ENCODE peak calls at places on chromosomes 12 and 14, in six cellular contexts. X is activated CD8-positive, alpha-beta memory T cell treated with anti-CD3 and anti-CD28 coated beads, Interleukin-2, amount 50 U/mL, for 4 hours; U is globus pallidus; M is sigmoid colon; V is H7; R is H4. C is an unnamed sample.
A peak's percentile ranks its signal among the peaks of the same experiment; 100 is the strongest.

GRCh38 chr12:58424735-58425379 is 483.5 kb downstream of the ATP23 start:
- DNase-seq in M (no peak), V (no peak), X (no peak), U (no peak), R (no peak), C (peak; percentile 5)

GRCh38 chr14:56187736-56188135 is 69.5 kb downstream of the PELI2 start:
- DNase-seq in R (no peak), X (no peak), M (no peak), V (no peak), U (no peak), C (no peak)

GRCh38 chr14:28673056-28673455 is 93.5 kb upstream of the FOXG1 start:
- DNase-seq in R (no peak), M (no peak), V (no peak), X (no peak), U (no peak), C (no peak)

GRCh38 chr14:104138891-104139459 is 588 bp downstream of the KIF26A start:
- DNase-seq in R (no peak), X (no peak), M (peak; percentile 63), V (peak; percentile 78), U (no peak), C (no peak)

GRCh38 chr14:93952829-93953228 is 23.5 kb downstream of the ASB2 start:
- DNase-seq in V (peak; percentile 55), X (no peak), U (no peak), R (no peak), M (no peak), C (no peak)

GRCh38 chr12:112535637-112536366 is 117.1 kb downstream of the PTPN11 start:
- DNase-seq in M (no peak), V (no peak), R (no peak), U (no peak), X (no peak), C (no peak)

GRCh38 chr12:108980831-108981618 is 39.8 kb downstream of the SVOP start:
- DNase-seq in U (no peak), X (no peak), R (no peak), V (no peak), M (no peak), C (no peak)

GRCh38 chr14:75069811-75070145 is 337 bp downstream of the ZC2HC1C start:
- DNase-seq in V (peak; percentile 65), X (no peak), M (no peak), U (no peak), R (no peak), C (no peak)

GRCh38 chr12:53593031-53593430 is 33.2 kb downstream of the ATF7 start:
- DNase-seq in X (no peak), R (no peak), U (no peak), M (no peak), V (no peak), C (no peak)

GRCh38 chr12:65881965-65882413 is 57.7 kb downstream of the HMGA2 start:
- DNase-seq in R (no peak), U (peak; percentile 63), M (peak; percentile 95), V (peak; percentile 50), X (no peak), C (no peak)

GRCh38 chr14:56173360-56173922 is 55.2 kb downstream of the PELI2 start:
- DNase-seq in R (peak; percentile 59), U (no peak), V (no peak), X (no peak), M (no peak), C (no peak)

GRCh38 chr14:22185191-22185590 is 403.8 kb downstream of the DAD1 start:
- DNase-seq in M (no peak), R (peak; percentile 16), V (no peak), U (no peak), X (no peak), C (no peak)

GRCh38 chr12:29073631-29074239 is 75.3 kb upstream of the FAR2 start:
- DNase-seq in M (no peak), V (no peak), U (peak; percentile 76), R (peak; percentile 34), X (no peak), C (peak; percentile 26)

GRCh38 chr12:976644-977043 is 14.4 kb upstream of the ERC1 start:
- DNase-seq in U (no peak), X (no peak), M (no peak), R (no peak), V (no peak), C (no peak)

GRCh38 chr12:53234236-53234635 is 2.2 kb upstream of the RARG start:
- DNase-seq in R (no peak), X (no peak), U (no peak), M (no peak), V (peak; percentile 91), C (no peak)

GRCh38 chr12:45351921-45352670 is 136.2 kb downstream of the ANO6 start:
- DNase-seq in X (no peak), V (no peak), U (no peak), R (no peak), M (no peak), C (no peak)

GRCh38 chr14:20400965-20401593 is 12.2 kb downstream of the TEP1 start:
- DNase-seq in R (no peak), X (no peak), U (no peak), V (no peak), M (no peak), C (no peak)

GRCh38 chr12:53492830-53493609 is 6.2 kb downstream of the MAP3K12 start:
- DNase-seq in M (peak; percentile 97), X (peak; percentile 85), R (peak; percentile 92), U (peak; percentile 94), V (peak; percentile 97), C (peak; percentile 76)

GRCh38 chr12:16329594-16329993 is 17.9 kb upstream of the MGST1 start:
- DNase-seq in M (no peak), U (no peak), R (no peak), V (no peak), X (no peak), C (no peak)

GRCh38 chr12:11727133-11727664 is 77.7 kb downstream of the ETV6 start:
- DNase-seq in R (no peak), M (no peak), U (no peak), X (peak; percentile 28), V (no peak), C (no peak)

GRCh38 chr12:48286665-48287064 is 64.1 kb downstream of the ZNF641 start:
- DNase-seq in V (no peak), R (no peak), X (no peak), U (no peak), M (no peak), C (no peak)

GRCh38 chr14:67999693-68000384 is 180.3 kb downstream of the RAD51B start:
- DNase-seq in V (no peak), M (no peak), X (no peak), U (no peak), R (peak; percentile 65), C (no peak)

GRCh38 chr12:98490491-98491453 is 24.6 kb upstream of the TMPO start:
- DNase-seq in R (peak; percentile 81), M (peak; percentile 91), X (peak; percentile 83), V (peak; percentile 73), U (peak; percentile 89), C (peak; percentile 87)

GRCh38 chr14:59177229-59177628 is 11.2 kb upstream of the DAAM1 start:
- DNase-seq in M (no peak), X (no peak), R (no peak), V (no peak), U (no peak), C (no peak)

GRCh38 chr12:49932023-49932422 is 18.5 kb upstream of the AQP2 start:
- DNase-seq in R (no peak), V (no peak), M (no peak), X (no peak), U (no peak), C (no peak)

C was measured in NCI-H460.